ENCODE peak calls at places on chromosomes 12 and 14, in five cellular contexts. D is prostate gland, A is GM13976, C is heart left ventricle, H is left lung. Q is an unnamed sample.

GRCh38 chr14:92973265-92973797 is 50.4 kb downstream of the CHGA start:
- DNase-seq in D (peak; percentile 86), A (no peak), C (peak; percentile 88), H (no peak), Q (no peak)

GRCh38 chr12:52300796-52301691 is 9.7 kb upstream of the KRT81 start:
- DNase-seq in A (no peak), H (no peak), D (no peak), C (no peak), Q (no peak)

GRCh38 chr12:2360630-2361170 is 307.9 kb downstream of the CACNA1C start:
- DNase-seq in D (no peak), A (no peak), H (no peak), C (no peak), Q (no peak)

GRCh38 chr12:49348781-49349180 is 2.1 kb downstream of the DNAJC22 start:
- DNase-seq in C (no peak), D (no peak), H (no peak), A (no peak), Q (no peak)

GRCh38 chr14:30872602-30873001 is 1.8 kb upstream of the COCH start:
- DNase-seq in H (no peak), C (no peak), A (no peak), D (no peak), Q (no peak)

GRCh38 chr12:106219043-106219442 is 28.8 kb downstream of the CKAP4 start:
- DNase-seq in D (no peak), H (no peak), A (no peak), C (no peak), Q (no peak)

GRCh38 chr12:33438890-33439586 is 581 bp downstream of the SYT10 start:
- DNase-seq in H (peak; percentile 79), A (peak; percentile 37), D (no peak), C (no peak), Q (no peak)

GRCh38 chr12:123478069-123478468 is 20.1 kb downstream of the SNRNP35 start:
- DNase-seq in D (no peak), C (no peak), H (no peak), A (no peak), Q (no peak)

GRCh38 chr12:29782821-29783772 is 645 bp downstream of the TMTC1 start:
- DNase-seq in C (peak; percentile 59), H (peak; percentile 86), D (peak; percentile 16), A (peak; percentile 17), Q (no peak)

GRCh38 chr12:58491296-58491695 is 429.0 kb downstream of the LRIG3 start:
- DNase-seq in C (no peak), H (no peak), A (no peak), D (no peak), Q (no peak)

GRCh38 chr12:2336409-2336829 is 283.6 kb downstream of the CACNA1C start:
- DNase-seq in D (no peak), A (peak; percentile 63), C (peak; percentile 70), H (no peak), Q (no peak)

GRCh38 chr14:88559852-88560251 is 3.0 kb upstream of the ZC3H14 start:
- DNase-seq in H (no peak), A (no peak), D (no peak), C (no peak), Q (no peak)
- TF ChIP-seq CTCF in H (peak; percentile 18), A (no peak), D (peak; percentile 14), C (peak; percentile 28), Q (no peak)

GRCh38 chr12:42587564-42588307 is 1.8 kb downstream of the PRICKLE1 start:
- DNase-seq in H (no peak), A (no peak), D (no peak), C (no peak), Q (no peak)

GRCh38 chr12:42588308-42588836 is 1.2 kb downstream of the PRICKLE1 start:
- DNase-seq in D (no peak), H (no peak), C (no peak), A (no peak), Q (no peak)

GRCh38 chr12:42589465-42590323 is at the start of gene PRICKLE1:
- DNase-seq in A (peak; percentile 77), D (no peak), C (peak; percentile 56), H (peak; percentile 82), Q (no peak)

GRCh38 chr12:42588981-42589464 is 523 bp downstream of the PRICKLE1 start:
- DNase-seq in C (peak; percentile 54), H (peak; percentile 77), A (peak; percentile 32), D (no peak), Q (no peak)

DNA sequence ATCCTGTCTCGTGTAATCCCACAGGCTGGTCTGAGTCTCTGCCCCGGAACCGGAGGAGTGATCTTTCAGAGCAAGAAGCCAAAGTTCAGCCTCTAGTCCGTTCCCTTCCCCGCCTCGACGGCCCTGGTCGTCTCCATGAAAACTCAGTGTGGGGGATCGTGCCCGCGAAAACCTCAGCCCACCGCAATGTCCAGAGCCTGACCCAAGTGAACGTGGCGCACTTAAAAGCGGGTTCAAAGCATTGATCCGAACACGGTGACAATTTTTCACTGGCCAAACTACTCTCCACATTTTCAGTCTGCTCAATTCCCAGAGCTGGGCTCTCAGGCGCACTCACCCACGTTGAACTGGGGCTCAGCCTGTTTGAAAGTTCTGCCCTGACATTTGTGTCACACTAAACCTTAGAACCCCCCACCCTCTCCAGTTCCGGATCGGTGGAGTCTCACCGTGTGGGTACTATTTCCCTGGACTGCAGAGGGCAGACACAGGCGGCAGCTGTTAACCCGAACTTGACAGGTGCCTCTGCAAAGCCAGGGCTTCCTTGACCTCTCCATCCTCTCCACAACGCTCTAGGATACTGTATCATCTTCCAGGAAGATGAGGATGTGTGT is 883 bp upstream of the PRICKLE1 start:
- DNase-seq in D (no peak), A (peak; percentile 25), H (peak; percentile 43), C (peak; percentile 47), Q (no peak)
- TF ChIP-seq CTCF in D (no peak), A (no peak), H (no peak), C (no peak), Q (no peak)

GRCh38 chr14:32078030-32078793 is 1.1 kb downstream of the ARHGAP5 start:
- DNase-seq in H (peak; percentile 34), D (peak; percentile 32), A (no peak), C (peak; percentile 26), Q (no peak)

GRCh38 chr14:32078794-32079663 is 1.9 kb downstream of the ARHGAP5 start:
- DNase-seq in H (no peak), A (no peak), D (no peak), C (no peak), Q (no peak)

GRCh38 chr14:32076278-32077080 is 625 bp upstream of the ARHGAP5 start:
- DNase-seq in A (peak; percentile 82), H (peak; percentile 97), D (peak; percentile 95), C (peak; percentile 97), Q (peak; percentile 37)

GRCh38 chr14:32075636-32076277 is 1.3 kb upstream of the ARHGAP5 start:
- DNase-seq in C (peak; percentile 26), A (peak; percentile 10), H (peak; percentile 83), D (peak; percentile 58), Q (no peak)

DNA sequence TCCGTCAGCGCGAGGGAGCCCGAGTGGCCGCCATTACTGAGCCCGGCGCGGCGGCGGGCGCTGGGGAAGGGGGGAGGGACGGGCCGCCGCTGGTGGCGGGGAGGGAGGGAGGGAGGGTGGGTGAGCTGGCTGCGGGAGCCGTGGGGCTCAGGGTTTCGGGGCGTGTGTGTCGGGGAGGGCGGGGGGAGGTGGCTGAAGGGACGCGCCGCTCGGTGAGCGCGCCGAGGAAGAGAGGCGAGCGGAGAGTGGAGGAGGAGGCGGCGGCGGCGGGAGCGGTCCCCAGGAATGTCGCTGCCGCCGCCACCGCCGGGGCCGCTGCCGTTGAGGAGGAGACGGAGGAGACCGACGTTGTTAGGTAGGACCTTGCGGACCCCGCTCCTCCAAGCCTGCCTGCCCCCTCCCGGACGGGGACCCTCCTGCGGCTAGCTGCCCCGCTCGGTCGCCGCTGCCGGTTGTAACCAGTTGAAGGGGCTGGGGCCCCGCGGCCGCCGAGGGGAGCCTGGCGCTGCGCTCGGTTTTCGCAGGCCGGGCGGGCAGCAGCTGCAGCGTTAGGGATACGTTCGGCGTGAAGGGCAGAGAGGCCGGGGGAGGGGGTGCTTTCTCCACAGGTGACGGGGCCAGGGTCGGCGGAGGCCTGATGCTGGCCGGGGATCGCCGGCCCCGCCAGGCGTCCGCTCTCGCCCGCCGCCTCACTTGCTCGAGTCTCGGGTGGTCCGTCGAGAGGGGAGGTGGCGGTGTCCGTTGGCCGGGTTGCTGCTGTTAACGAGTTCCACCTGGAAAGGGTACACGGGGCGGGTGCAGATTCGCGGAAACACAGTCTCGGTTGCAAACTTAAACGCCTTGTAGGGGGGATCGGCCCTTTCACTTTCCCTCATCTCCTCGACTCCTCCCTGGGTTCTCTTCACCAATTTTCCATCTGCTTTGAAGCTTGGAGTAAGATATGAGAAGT is at the start of gene ARHGAP5:
- DNase-seq in C (peak; percentile 77), H (peak; percentile 91), D (no peak), A (peak; percentile 53), Q (peak; percentile 64)
- TF ChIP-seq CTCF in C (peak; percentile 12), H (no peak), D (no peak), A (no peak), Q (no peak)

DNA sequence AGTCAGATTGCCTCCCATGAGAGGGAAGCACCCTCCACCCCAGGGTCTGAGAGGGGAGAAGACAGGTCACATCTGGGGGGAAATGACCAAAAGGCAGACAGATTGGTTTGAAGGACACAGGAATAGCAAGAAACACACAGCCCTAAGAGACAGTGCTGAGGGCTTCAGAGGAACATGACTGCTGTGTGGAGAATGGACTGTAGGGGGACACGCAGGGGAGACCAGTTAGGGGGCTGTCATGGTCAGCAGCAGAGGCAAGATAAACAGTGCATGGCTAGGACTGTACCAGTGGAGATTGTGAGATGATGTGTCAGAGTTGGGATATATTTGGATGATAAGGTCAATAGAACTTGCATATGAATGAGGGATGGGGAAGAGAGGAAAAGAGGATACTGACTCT is 19.7 kb downstream of the SMUG1 start:
- DNase-seq in H (no peak), C (no peak), D (no peak), A (no peak), Q (no peak)
- TF ChIP-seq CTCF in H (no peak), C (no peak), D (no peak), A (no peak), Q (no peak)

DNA sequence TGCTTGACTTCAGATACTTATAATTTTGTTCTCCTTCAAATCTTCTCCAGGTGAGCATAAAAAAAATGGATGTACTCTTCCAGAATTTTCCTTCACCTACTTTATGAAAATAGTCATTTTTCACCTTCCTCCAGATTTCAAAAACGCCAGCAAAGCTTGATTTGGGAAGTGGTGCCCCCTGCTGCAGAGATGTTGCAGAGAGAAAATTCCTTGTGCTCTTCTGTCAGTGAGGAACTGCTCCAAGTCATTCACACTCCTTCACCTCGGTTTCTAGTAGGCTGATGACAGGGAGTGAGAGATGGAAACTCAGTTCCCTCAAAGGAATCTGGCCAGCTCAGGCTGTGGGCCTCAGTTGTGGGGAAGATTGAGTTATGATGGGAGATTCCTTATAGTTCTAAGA is 24.2 kb upstream of the RNASE3 start:
- DNase-seq in C (no peak), A (no peak), D (no peak), H (no peak), Q (no peak)
- TF ChIP-seq CTCF in C (peak; percentile 31), A (no peak), D (no peak), H (peak; percentile 14), Q (no peak)